ENCODE peak calls at places on chromosomes 12 and 14, in seven cellular contexts. A is amniotic stem cell; Q is stimulated activated CD8-positive, alpha-beta memory T cell treated with anti-CD3 and anti-CD28 coated beads, Interleukin-15, amount 100 ng/mL, for 48 hours; G is left ventricle myocardium superior; M is HTR-8/SVneo; O is NAMALWA; B is cardiac fibroblast. E is an unnamed sample.

GRCh38 chr12:130973109-130973508 is 19.4 kb downstream of the ADGRD1 start:
- DNase-seq in B (no peak), A (no peak), M (no peak), O (no peak), G (peak), Q (no peak), E (peak)

GRCh38 chr12:120466560-120467315 is 2.8 kb downstream of the SRSF9 start:
- DNase-seq in B (peak), G (peak), Q (no peak), M (no peak), A (no peak), O (peak), E (peak)

GRCh38 chr14:63727736-63728728 is at the start of gene SGPP1:
- DNase-seq in B (peak), M (peak), Q (peak), A (peak), O (peak), G (peak), E (peak)

GRCh38 chr12:111635524-111635923 is 36.4 kb upstream of the ATXN2 start:
- DNase-seq in A (no peak), B (no peak), M (no peak), Q (no peak), O (no peak), G (no peak), E (peak)

GRCh38 chr14:29810657-29811056 is 117.0 kb downstream of the PRKD1 start:
- DNase-seq in B (no peak), A (no peak), G (no peak), Q (no peak), O (no peak), M (no peak), E (no peak)

GRCh38 chr14:33404054-33404453 is 465.4 kb downstream of the NPAS3 start:
- DNase-seq in G (no peak), A (peak), B (peak), Q (no peak), O (no peak), M (peak), E (no peak)

GRCh38 chr14:87940382-87940781 is 52.6 kb downstream of the GALC start:
- DNase-seq in Q (no peak), M (no peak), G (no peak), B (no peak), O (no peak), A (no peak), E (no peak)

GRCh38 chr12:79645235-79645630 is 45.5 kb downstream of the PAWR start:
- DNase-seq in A (no peak), O (no peak), Q (no peak), G (no peak), M (no peak), B (no peak), E (no peak)

GRCh38 chr12:104182144-104182543 is 33.4 kb upstream of the TXNRD1 start:
- DNase-seq in A (no peak), M (no peak), Q (no peak), O (no peak), G (peak), B (peak), E (no peak)

GRCh38 chr12:111270773-111271172 is 98.1 kb downstream of the PHETA1 start:
- DNase-seq in B (peak), A (no peak), O (no peak), G (no peak), M (no peak), Q (no peak), E (no peak)

GRCh38 chr14:74763803-74764531 is 851 bp downstream of the YLPM1 start:
- DNase-seq in B (peak), G (no peak), M (peak), A (no peak), O (peak), Q (no peak), E (peak)

GRCh38 chr14:33940561-33941011 is 10.3 kb downstream of the EGLN3 start:
- DNase-seq in G (no peak), A (no peak), O (no peak), B (no peak), Q (no peak), M (no peak), E (no peak)

GRCh38 chr14:35883677-35884293 is 57.6 kb downstream of the BRMS1L start:
- DNase-seq in Q (no peak), A (no peak), B (peak), G (no peak), M (peak), O (peak), E (peak)

GRCh38 chr14:60878536-60878935 is 102.3 kb downstream of the TRMT5 start:
- DNase-seq in B (peak), O (no peak), Q (no peak), A (no peak), M (no peak), G (no peak), E (no peak)

GRCh38 chr12:75606146-75606545 is 94.7 kb upstream of the KRR1 start:
- DNase-seq in Q (no peak), G (no peak), M (no peak), B (no peak), A (no peak), O (no peak), E (no peak)

GRCh38 chr12:115325858-115326257 is 641.9 kb upstream of the TBX3 start:
- DNase-seq in M (no peak), O (no peak), Q (no peak), G (no peak), A (no peak), B (no peak), E (no peak)

GRCh38 chr12:93982847-93983315 is 165.5 kb upstream of the PLXNC1 start:
- DNase-seq in O (peak), Q (peak), M (no peak), G (no peak), B (peak), A (peak), E (peak)

GRCh38 chr12:7498832-7499231 is 4.7 kb downstream of the CD163 start:
- DNase-seq in B (peak), Q (no peak), M (peak), A (peak), G (no peak), O (no peak), E (peak)

GRCh38 chr14:71588028-71588427 is 344.2 kb upstream of the RGS6 start:
- DNase-seq in O (no peak), A (peak), B (peak), Q (no peak), G (no peak), M (no peak), E (no peak)

GRCh38 chr12:46386360-46386867 is 13.8 kb upstream of the SLC38A2 start:
- DNase-seq in B (peak), G (no peak), A (peak), Q (no peak), M (no peak), O (no peak), E (no peak)

GRCh38 chr12:6337958-6338406 is 3.9 kb downstream of the TNFRSF1A start:
- DNase-seq in A (no peak), G (no peak), B (peak), O (no peak), Q (no peak), M (no peak), E (peak)

E was measured in NB4.